ENCODE peak calls at places on chromosome 1, in five cellular contexts. One of them, this sample, is unnamed.

GRCh38 chr1:89065077-89065868 is at the start of gene GBP1:
- DNase-seq in psoas muscle: no peak
- DNase-seq in NCI-H2171: no peak
- DNase-seq in M059J: peak; percentile 94
- DNase-seq in Ammon's horn: no peak
- DNase-seq in this sample: no peak

GRCh38 chr1:32920833-32921232 is 19.6 kb upstream of the TMEM54 start:
- DNase-seq in psoas muscle: peak; percentile 89
- DNase-seq in NCI-H2171: no peak
- DNase-seq in M059J: peak; percentile 39
- DNase-seq in Ammon's horn: peak; percentile 55
- DNase-seq in this sample: no peak

GRCh38 chr1:52738148-52738547 is 11.9 kb downstream of the ZYG11B start:
- DNase-seq in psoas muscle: peak; percentile 60
- DNase-seq in NCI-H2171: no peak
- DNase-seq in M059J: no peak
- DNase-seq in Ammon's horn: no peak
- DNase-seq in this sample: no peak

GRCh38 chr1:171191992-171192391 is 6.9 kb downstream of the FMO2 start:
- DNase-seq in psoas muscle: no peak
- DNase-seq in NCI-H2171: no peak
- DNase-seq in M059J: no peak
- DNase-seq in Ammon's horn: no peak
- DNase-seq in this sample: no peak

GRCh38 chr1:235882816-235883215 is 16.1 kb upstream of the LYST start:
- DNase-seq in psoas muscle: no peak
- DNase-seq in NCI-H2171: no peak
- DNase-seq in M059J: peak; percentile 65
- DNase-seq in Ammon's horn: no peak
- DNase-seq in this sample: no peak

GRCh38 chr1:230120949-230121381 is 53.9 kb downstream of the GALNT2 start:
- DNase-seq in psoas muscle: no peak
- DNase-seq in NCI-H2171: no peak
- DNase-seq in M059J: peak; percentile 22
- DNase-seq in Ammon's horn: no peak
- DNase-seq in this sample: no peak

GRCh38 chr1:218983848-218984247 is 189.8 kb upstream of the LYPLAL1 start:
- DNase-seq in psoas muscle: no peak
- DNase-seq in NCI-H2171: no peak
- DNase-seq in M059J: no peak
- DNase-seq in Ammon's horn: no peak
- DNase-seq in this sample: no peak

GRCh38 chr1:3074297-3074741 is 5.3 kb downstream of the PRDM16 start:
- DNase-seq in psoas muscle: no peak
- DNase-seq in NCI-H2171: no peak
- DNase-seq in M059J: no peak
- DNase-seq in Ammon's horn: no peak
- DNase-seq in this sample: no peak

GRCh38 chr1:112549590-112549989 is 40.8 kb downstream of the WNT2B start:
- DNase-seq in psoas muscle: no peak
- DNase-seq in NCI-H2171: no peak
- DNase-seq in M059J: no peak
- DNase-seq in Ammon's horn: no peak
- DNase-seq in this sample: no peak

GRCh38 chr1:11571906-11572616 is 82.2 kb downstream of the FBXO2 start:
- DNase-seq in psoas muscle: no peak
- DNase-seq in NCI-H2171: no peak
- DNase-seq in M059J: no peak
- DNase-seq in Ammon's horn: no peak
- DNase-seq in this sample: peak; percentile 14

GRCh38 chr1:109762821-109763645 is 690 bp downstream of the EPS8L3 start:
- DNase-seq in psoas muscle: peak; percentile 12
- DNase-seq in NCI-H2171: no peak
- DNase-seq in M059J: peak; percentile 86
- DNase-seq in Ammon's horn: no peak
- DNase-seq in this sample: peak; percentile 84

GRCh38 chr1:47963568-47963973 is 33.6 kb downstream of the TRABD2B start:
- DNase-seq in psoas muscle: no peak
- DNase-seq in NCI-H2171: peak; percentile 3
- DNase-seq in M059J: no peak
- DNase-seq in Ammon's horn: no peak
- DNase-seq in this sample: no peak

GRCh38 chr1:105483436-105483835 is 1573.0 kb upstream of the PRMT6 start:
- DNase-seq in psoas muscle: no peak
- DNase-seq in NCI-H2171: no peak
- DNase-seq in M059J: no peak
- DNase-seq in Ammon's horn: no peak
- DNase-seq in this sample: no peak

This sample was measured in HL-60.